ENCODE peak calls at places on chromosomes 4 and X, in nine cellular contexts. One of them, this sample, is unnamed.

GRCh38 chrX:106168107-106168506 is at the start of gene PWWP3B:
- DNase-seq in astrocyte of the spinal cord: peak; percentile 71
- DNase-seq in progenitor cell of endocrine pancreas: no peak
- DNase-seq in NCI-H187: no peak
- DNase-seq in GM12865: no peak
- DNase-seq in GM03348: peak; percentile 1
- DNase-seq in H54: no peak
- DNase-seq in stimulated activated CD4-positive, alpha-beta T cell treated with anti-CD3 and anti-CD28 coated beads, Interleukin-12 subunit alpha, Interleukin-12 subunit beta, amount 100 ng/mL, for 24 hours: no peak
- DNase-seq in iris pigment epithelial cell: peak; percentile 48
- DNase-seq in this sample: no peak

GRCh38 chrX:9864011-9864410 is 77.8 kb downstream of the SHROOM2 start:
- DNase-seq in GM12865: no peak
- DNase-seq in iris pigment epithelial cell: no peak
- DNase-seq in astrocyte of the spinal cord: no peak
- DNase-seq in stimulated activated CD4-positive, alpha-beta T cell treated with anti-CD3 and anti-CD28 coated beads, Interleukin-12 subunit alpha, Interleukin-12 subunit beta, amount 100 ng/mL, for 24 hours: no peak
- DNase-seq in progenitor cell of endocrine pancreas: no peak
- DNase-seq in NCI-H187: no peak
- DNase-seq in GM03348: no peak
- DNase-seq in H54: no peak
- DNase-seq in this sample: no peak

GRCh38 chr4:61783050-61783449 is 582.9 kb downstream of the ADGRL3 start:
- DNase-seq in GM03348: no peak
- DNase-seq in astrocyte of the spinal cord: no peak
- DNase-seq in H54: no peak
- DNase-seq in NCI-H187: no peak
- DNase-seq in progenitor cell of endocrine pancreas: no peak
- DNase-seq in stimulated activated CD4-positive, alpha-beta T cell treated with anti-CD3 and anti-CD28 coated beads, Interleukin-12 subunit alpha, Interleukin-12 subunit beta, amount 100 ng/mL, for 24 hours: no peak
- DNase-seq in GM12865: peak; percentile 9
- DNase-seq in iris pigment epithelial cell: no peak
- DNase-seq in this sample: no peak

GRCh38 chr4:171203425-171203824 is 609.8 kb upstream of the GALNTL6 start:
- DNase-seq in NCI-H187: no peak
- DNase-seq in astrocyte of the spinal cord: peak; percentile 36
- DNase-seq in progenitor cell of endocrine pancreas: no peak
- DNase-seq in GM12865: no peak
- DNase-seq in GM03348: no peak
- DNase-seq in iris pigment epithelial cell: peak; percentile 13
- DNase-seq in stimulated activated CD4-positive, alpha-beta T cell treated with anti-CD3 and anti-CD28 coated beads, Interleukin-12 subunit alpha, Interleukin-12 subunit beta, amount 100 ng/mL, for 24 hours: no peak
- DNase-seq in H54: peak; percentile 5
- DNase-seq in this sample: no peak

GRCh38 chrX:66756717-66757116 is 117.8 kb upstream of the EDA2R start:
- DNase-seq in GM03348: no peak
- DNase-seq in GM12865: no peak
- DNase-seq in iris pigment epithelial cell: no peak
- DNase-seq in progenitor cell of endocrine pancreas: no peak
- DNase-seq in H54: no peak
- DNase-seq in NCI-H187: no peak
- DNase-seq in astrocyte of the spinal cord: no peak
- DNase-seq in stimulated activated CD4-positive, alpha-beta T cell treated with anti-CD3 and anti-CD28 coated beads, Interleukin-12 subunit alpha, Interleukin-12 subunit beta, amount 100 ng/mL, for 24 hours: no peak
- DNase-seq in this sample: no peak

GRCh38 chr4:10094841-10095240 is 21.8 kb downstream of the WDR1 start:
- DNase-seq in progenitor cell of endocrine pancreas: no peak
- DNase-seq in GM12865: no peak
- DNase-seq in H54: no peak
- DNase-seq in stimulated activated CD4-positive, alpha-beta T cell treated with anti-CD3 and anti-CD28 coated beads, Interleukin-12 subunit alpha, Interleukin-12 subunit beta, amount 100 ng/mL, for 24 hours: no peak
- DNase-seq in NCI-H187: no peak
- DNase-seq in GM03348: no peak
- DNase-seq in astrocyte of the spinal cord: no peak
- DNase-seq in iris pigment epithelial cell: no peak
- DNase-seq in this sample: no peak

GRCh38 chrX:2507904-2508630 is 7.3 kb upstream of the DHRSX start:
- DNase-seq in GM12865: no peak
- DNase-seq in H54: no peak
- DNase-seq in NCI-H187: no peak
- DNase-seq in progenitor cell of endocrine pancreas: no peak
- DNase-seq in iris pigment epithelial cell: no peak
- DNase-seq in GM03348: no peak
- DNase-seq in astrocyte of the spinal cord: no peak
- DNase-seq in stimulated activated CD4-positive, alpha-beta T cell treated with anti-CD3 and anti-CD28 coated beads, Interleukin-12 subunit alpha, Interleukin-12 subunit beta, amount 100 ng/mL, for 24 hours: no peak
- DNase-seq in this sample: no peak

GRCh38 chr4:172547724-172548123 is 620.9 kb upstream of the GALNT7 start:
- DNase-seq in stimulated activated CD4-positive, alpha-beta T cell treated with anti-CD3 and anti-CD28 coated beads, Interleukin-12 subunit alpha, Interleukin-12 subunit beta, amount 100 ng/mL, for 24 hours: no peak
- DNase-seq in GM12865: no peak
- DNase-seq in progenitor cell of endocrine pancreas: no peak
- DNase-seq in H54: no peak
- DNase-seq in NCI-H187: peak; percentile 79
- DNase-seq in GM03348: no peak
- DNase-seq in iris pigment epithelial cell: no peak
- DNase-seq in astrocyte of the spinal cord: no peak
- DNase-seq in this sample: no peak

GRCh38 chr4:99808260-99808857 is 8.3 kb upstream of the DAPP1 start:
- DNase-seq in astrocyte of the spinal cord: peak; percentile 54
- DNase-seq in NCI-H187: no peak
- DNase-seq in iris pigment epithelial cell: peak; percentile 54
- DNase-seq in progenitor cell of endocrine pancreas: peak; percentile 52
- DNase-seq in H54: peak; percentile 12
- DNase-seq in GM12865: peak; percentile 80
- DNase-seq in stimulated activated CD4-positive, alpha-beta T cell treated with anti-CD3 and anti-CD28 coated beads, Interleukin-12 subunit alpha, Interleukin-12 subunit beta, amount 100 ng/mL, for 24 hours: peak; percentile 45
- DNase-seq in GM03348: peak; percentile 55
- DNase-seq in this sample: peak; percentile 68

GRCh38 chr4:180950377-180950776 is 1292.8 kb upstream of the TENM3 start:
- DNase-seq in H54: no peak
- DNase-seq in GM12865: no peak
- DNase-seq in NCI-H187: no peak
- DNase-seq in iris pigment epithelial cell: no peak
- DNase-seq in progenitor cell of endocrine pancreas: no peak
- DNase-seq in GM03348: no peak
- DNase-seq in astrocyte of the spinal cord: no peak
- DNase-seq in stimulated activated CD4-positive, alpha-beta T cell treated with anti-CD3 and anti-CD28 coated beads, Interleukin-12 subunit alpha, Interleukin-12 subunit beta, amount 100 ng/mL, for 24 hours: no peak
- DNase-seq in this sample: no peak

GRCh38 chr4:151099976-151100417 is 569 bp downstream of the RPS3A start:
- DNase-seq in progenitor cell of endocrine pancreas: no peak
- DNase-seq in GM03348: no peak
- DNase-seq in astrocyte of the spinal cord: peak; percentile 40
- DNase-seq in GM12865: peak; percentile 34
- DNase-seq in stimulated activated CD4-positive, alpha-beta T cell treated with anti-CD3 and anti-CD28 coated beads, Interleukin-12 subunit alpha, Interleukin-12 subunit beta, amount 100 ng/mL, for 24 hours: no peak
- DNase-seq in iris pigment epithelial cell: peak; percentile 41
- DNase-seq in H54: no peak
- DNase-seq in NCI-H187: no peak
- DNase-seq in this sample: no peak

GRCh38 chr4:183602444-183603102 is 56.4 kb downstream of the RWDD4 start:
- DNase-seq in iris pigment epithelial cell: peak; percentile 39
- DNase-seq in progenitor cell of endocrine pancreas: no peak
- DNase-seq in NCI-H187: no peak
- DNase-seq in astrocyte of the spinal cord: no peak
- DNase-seq in GM03348: peak; percentile 41
- DNase-seq in GM12865: peak; percentile 20
- DNase-seq in H54: no peak
- DNase-seq in stimulated activated CD4-positive, alpha-beta T cell treated with anti-CD3 and anti-CD28 coated beads, Interleukin-12 subunit alpha, Interleukin-12 subunit beta, amount 100 ng/mL, for 24 hours: no peak
- DNase-seq in this sample: no peak

GRCh38 chr4:174575436-174575835 is 53.1 kb upstream of the HPGD start:
- DNase-seq in progenitor cell of endocrine pancreas: no peak
- DNase-seq in stimulated activated CD4-positive, alpha-beta T cell treated with anti-CD3 and anti-CD28 coated beads, Interleukin-12 subunit alpha, Interleukin-12 subunit beta, amount 100 ng/mL, for 24 hours: no peak
- DNase-seq in astrocyte of the spinal cord: no peak
- DNase-seq in NCI-H187: no peak
- DNase-seq in iris pigment epithelial cell: no peak
- DNase-seq in GM12865: no peak
- DNase-seq in GM03348: no peak
- DNase-seq in H54: no peak
- DNase-seq in this sample: no peak

GRCh38 chr4:120066182-120066524 is 495 bp downstream of the MAD2L1 start:
- DNase-seq in GM12865: peak; percentile 89
- DNase-seq in progenitor cell of endocrine pancreas: no peak
- DNase-seq in stimulated activated CD4-positive, alpha-beta T cell treated with anti-CD3 and anti-CD28 coated beads, Interleukin-12 subunit alpha, Interleukin-12 subunit beta, amount 100 ng/mL, for 24 hours: no peak
- DNase-seq in GM03348: no peak
- DNase-seq in iris pigment epithelial cell: no peak
- DNase-seq in NCI-H187: no peak
- DNase-seq in H54: no peak
- DNase-seq in astrocyte of the spinal cord: no peak
- DNase-seq in this sample: peak; percentile 48

GRCh38 chr4:56871357-56871993 is 36.2 kb upstream of the REST start:
- DNase-seq in NCI-H187: no peak
- DNase-seq in GM12865: no peak
- DNase-seq in progenitor cell of endocrine pancreas: no peak
- DNase-seq in astrocyte of the spinal cord: peak; percentile 7
- DNase-seq in GM03348: peak; percentile 22
- DNase-seq in H54: no peak
- DNase-seq in iris pigment epithelial cell: peak; percentile 11
- DNase-seq in stimulated activated CD4-positive, alpha-beta T cell treated with anti-CD3 and anti-CD28 coated beads, Interleukin-12 subunit alpha, Interleukin-12 subunit beta, amount 100 ng/mL, for 24 hours: no peak
- DNase-seq in this sample: no peak

GRCh38 chr4:17260395-17260907 is 251.4 kb downstream of the QDPR start:
- DNase-seq in NCI-H187: no peak
- DNase-seq in H54: no peak
- DNase-seq in stimulated activated CD4-positive, alpha-beta T cell treated with anti-CD3 and anti-CD28 coated beads, Interleukin-12 subunit alpha, Interleukin-12 subunit beta, amount 100 ng/mL, for 24 hours: no peak
- DNase-seq in iris pigment epithelial cell: no peak
- DNase-seq in progenitor cell of endocrine pancreas: no peak
- DNase-seq in GM03348: no peak
- DNase-seq in GM12865: peak; percentile 15
- DNase-seq in astrocyte of the spinal cord: no peak
- DNase-seq in this sample: no peak

GRCh38 chr4:72446353-72447055 is 122.5 kb downstream of the ADAMTS3 start:
- DNase-seq in NCI-H187: no peak
- DNase-seq in progenitor cell of endocrine pancreas: no peak
- DNase-seq in stimulated activated CD4-positive, alpha-beta T cell treated with anti-CD3 and anti-CD28 coated beads, Interleukin-12 subunit alpha, Interleukin-12 subunit beta, amount 100 ng/mL, for 24 hours: no peak
- DNase-seq in astrocyte of the spinal cord: no peak
- DNase-seq in GM12865: no peak
- DNase-seq in GM03348: no peak
- DNase-seq in H54: no peak
- DNase-seq in iris pigment epithelial cell: peak; percentile 27
- DNase-seq in this sample: no peak

GRCh38 chr4:147596377-147596776 is 20.8 kb upstream of the TMEM184C start:
- DNase-seq in GM03348: no peak
- DNase-seq in NCI-H187: no peak
- DNase-seq in iris pigment epithelial cell: no peak
- DNase-seq in stimulated activated CD4-positive, alpha-beta T cell treated with anti-CD3 and anti-CD28 coated beads, Interleukin-12 subunit alpha, Interleukin-12 subunit beta, amount 100 ng/mL, for 24 hours: no peak
- DNase-seq in GM12865: no peak
- DNase-seq in astrocyte of the spinal cord: peak; percentile 32
- DNase-seq in H54: no peak
- DNase-seq in progenitor cell of endocrine pancreas: no peak
- DNase-seq in this sample: peak; percentile 25

GRCh38 chr4:149345424-149345823 is 470.2 kb downstream of the IQCM start:
- DNase-seq in H54: no peak
- DNase-seq in NCI-H187: no peak
- DNase-seq in stimulated activated CD4-positive, alpha-beta T cell treated with anti-CD3 and anti-CD28 coated beads, Interleukin-12 subunit alpha, Interleukin-12 subunit beta, amount 100 ng/mL, for 24 hours: no peak
- DNase-seq in iris pigment epithelial cell: no peak
- DNase-seq in progenitor cell of endocrine pancreas: no peak
- DNase-seq in GM12865: no peak
- DNase-seq in astrocyte of the spinal cord: no peak
- DNase-seq in GM03348: no peak
- DNase-seq in this sample: no peak

GRCh38 chrX:107574054-107574683 is 54.1 kb upstream of the PRPS1 start:
- DNase-seq in progenitor cell of endocrine pancreas: no peak
- DNase-seq in H54: no peak
- DNase-seq in GM03348: no peak
- DNase-seq in GM12865: no peak
- DNase-seq in astrocyte of the spinal cord: peak; percentile 65
- DNase-seq in NCI-H187: no peak
- DNase-seq in iris pigment epithelial cell: peak; percentile 79
- DNase-seq in stimulated activated CD4-positive, alpha-beta T cell treated with anti-CD3 and anti-CD28 coated beads, Interleukin-12 subunit alpha, Interleukin-12 subunit beta, amount 100 ng/mL, for 24 hours: no peak
- DNase-seq in this sample: no peak